ENCODE peak calls at places on chromosomes 2 and 18, in four cellular contexts. S is transverse colon, M is prostate gland, I is spleen. V is an unnamed sample.

GRCh38 chr2:134917958-134918517 is 584 bp upstream of the CCNT2 start:
- DNase-seq in S (no peak), M (peak), I (peak), V (no peak)

GRCh38 chr18:66874812-66875474 is 271.1 kb upstream of the CDH19 start:
- DNase-seq in I (no peak), S (no peak), M (no peak), V (no peak)

GRCh38 chr2:111246620-111247061 is 125.9 kb downstream of the BCL2L11 start:
- DNase-seq in I (no peak), M (no peak), S (no peak), V (no peak)

GRCh38 chr2:63581266-63581961 is 6.9 kb downstream of the WDPCP start:
- DNase-seq in S (no peak), I (no peak), M (no peak), V (no peak)

GRCh38 chr2:217412299-217412698 is 552.4 kb upstream of the TNP1 start:
- DNase-seq in M (no peak), I (no peak), S (no peak), V (no peak)

GRCh38 chr2:208112969-208113368 is 11.4 kb downstream of the CRYGD start:
- DNase-seq in M (no peak), S (no peak), I (no peak), V (no peak)

GRCh38 chr2:235028646-235029045 is 76.8 kb downstream of the SH3BP4 start:
- DNase-seq in I (no peak), M (no peak), S (no peak), V (no peak)

GRCh38 chr2:23545391-23545790 is 160.4 kb downstream of the KLHL29 start:
- DNase-seq in I (no peak), S (no peak), M (no peak), V (no peak)

DNA sequence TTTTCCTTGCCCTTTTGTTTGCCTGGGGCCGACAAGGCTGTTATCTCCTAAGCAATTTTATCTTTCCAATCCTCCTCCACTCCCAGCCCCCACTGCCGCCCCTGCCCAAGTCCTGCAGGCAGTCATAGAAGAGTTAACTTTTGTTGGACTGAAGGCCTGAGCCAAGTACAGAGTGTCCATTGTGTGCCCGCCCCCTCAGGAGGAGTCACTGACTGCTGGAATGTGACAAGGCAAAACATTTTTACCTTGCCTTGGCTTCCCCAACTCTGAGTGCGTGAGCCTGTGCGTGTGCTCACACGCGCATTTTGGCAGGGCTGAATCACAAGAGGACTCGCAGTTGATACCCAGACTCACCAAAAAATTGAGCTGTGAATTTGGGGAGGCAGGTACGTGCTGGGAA is 16.2 kb downstream of the SETBP1 start:
- DNase-seq in S (peak), M (peak), I (no peak), V (no peak)
- TF ChIP-seq POLR2A in S (no peak), M (peak), I (no peak), V (no peak)

GRCh38 chr2:215716971-215717370 is 281.1 kb upstream of the FN1 start:
- DNase-seq in I (no peak), M (no peak), S (no peak), V (no peak)

GRCh38 chr2:215712850-215713230 is 277.0 kb upstream of the FN1 start:
- DNase-seq in S (no peak), I (no peak), M (no peak), V (no peak)

GRCh38 chr2:215711484-215712034 is 275.7 kb upstream of the FN1 start:
- DNase-seq in S (no peak), M (no peak), I (no peak), V (no peak)

GRCh38 chr2:215713393-215713792 is 277.5 kb upstream of the FN1 start:
- DNase-seq in S (no peak), M (no peak), I (no peak), V (no peak)

GRCh38 chr2:215712219-215712849 is 276.5 kb upstream of the FN1 start:
- DNase-seq in M (no peak), I (no peak), S (no peak), V (no peak)
- TF ChIP-seq POLR2AphosphoS5 in M (no peak), I (no peak), S (no peak), V (no peak)

DNA sequence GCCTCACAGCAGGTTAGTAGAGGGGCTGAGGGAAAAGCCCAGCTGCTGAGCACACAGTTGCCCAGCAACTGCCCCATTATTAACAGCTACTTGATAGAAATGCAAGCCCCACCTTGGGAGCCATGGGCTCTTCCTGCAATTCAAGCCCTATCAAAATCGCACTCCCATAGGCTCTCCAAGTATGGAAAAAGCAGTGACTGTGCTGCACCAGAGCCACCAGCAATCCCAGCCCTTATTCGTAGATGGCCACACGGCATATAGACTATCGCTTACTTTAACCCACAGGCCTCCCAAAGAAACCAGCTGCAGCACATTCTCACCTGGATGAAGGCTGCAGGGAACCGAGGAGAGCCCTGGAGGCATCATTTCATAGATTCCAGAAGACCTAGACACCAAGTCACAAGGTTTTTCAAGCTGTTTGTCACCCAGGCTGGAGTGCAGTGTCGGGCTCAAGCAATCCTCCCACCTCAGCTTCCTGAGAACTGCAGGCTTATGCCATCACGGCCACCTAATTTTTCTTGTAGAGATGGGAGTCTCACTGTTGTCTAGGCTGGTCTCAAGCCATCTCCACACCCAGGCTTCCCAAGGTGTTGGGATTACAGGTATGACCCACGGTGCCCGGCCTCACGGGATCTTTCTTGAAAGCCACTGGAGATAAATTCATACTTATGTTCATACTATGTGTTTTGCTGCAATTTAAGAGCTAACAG is 11.3 kb downstream of the NCL start:
- DNase-seq in I (peak), S (no peak), M (no peak), V (no peak)
- TF ChIP-seq POLR2A in I (no peak), S (peak), M (no peak), V (peak)

GRCh38 chr2:206159346-206160123 is at the start of the genes EEF1B2 and NDUFS1:
- DNase-seq in S (peak), M (peak), I (peak), V (peak)

GRCh38 chr2:206160807-206161179 is 1.1 kb downstream of the EEF1B2 start:
- DNase-seq in S (no peak), M (no peak), I (no peak), V (no peak)

GRCh38 chr2:206164261-206164862 is 4.7 kb downstream of the EEF1B2 start:
- DNase-seq in I (no peak), M (no peak), S (peak), V (no peak)

GRCh38 chr2:206160124-206160806 is 570 bp downstream of the EEF1B2 start:
- DNase-seq in S (peak), I (peak), M (no peak), V (peak)

DNA sequence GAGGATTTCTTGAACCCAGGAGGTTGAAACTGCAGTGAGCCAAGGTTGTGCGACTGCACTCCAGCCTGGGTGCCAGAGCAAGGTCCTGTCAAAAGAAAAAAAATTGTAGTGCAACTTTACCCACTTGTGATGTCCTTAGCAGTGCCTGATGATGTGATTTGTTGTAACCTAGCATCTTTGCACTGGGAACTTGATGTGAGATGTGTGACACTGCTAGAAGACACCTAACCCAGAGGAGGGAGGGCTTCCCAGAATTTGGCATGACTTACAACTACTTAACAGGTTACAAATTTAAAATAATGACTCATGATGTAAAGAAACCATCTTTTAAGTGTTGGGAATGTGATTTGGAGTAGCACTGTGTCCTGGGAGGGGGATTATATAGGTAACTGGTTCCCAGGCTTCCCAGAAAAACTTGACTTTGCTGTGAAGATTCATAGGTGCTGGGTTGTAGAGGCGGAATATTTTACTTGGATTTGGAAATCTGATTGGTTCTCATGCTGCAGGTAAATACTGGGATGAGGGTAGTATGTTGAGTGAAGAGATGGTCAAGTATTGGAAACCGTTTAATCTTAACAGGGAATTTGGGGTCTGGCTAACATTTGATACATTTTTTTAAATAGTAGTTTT is 3.7 kb downstream of the EEF1B2 start:
- DNase-seq in M (no peak), I (no peak), S (no peak), V (no peak)
- TF ChIP-seq POLR2AphosphoS5 in M (no peak), I (no peak), S (no peak), V (peak)

DNA sequence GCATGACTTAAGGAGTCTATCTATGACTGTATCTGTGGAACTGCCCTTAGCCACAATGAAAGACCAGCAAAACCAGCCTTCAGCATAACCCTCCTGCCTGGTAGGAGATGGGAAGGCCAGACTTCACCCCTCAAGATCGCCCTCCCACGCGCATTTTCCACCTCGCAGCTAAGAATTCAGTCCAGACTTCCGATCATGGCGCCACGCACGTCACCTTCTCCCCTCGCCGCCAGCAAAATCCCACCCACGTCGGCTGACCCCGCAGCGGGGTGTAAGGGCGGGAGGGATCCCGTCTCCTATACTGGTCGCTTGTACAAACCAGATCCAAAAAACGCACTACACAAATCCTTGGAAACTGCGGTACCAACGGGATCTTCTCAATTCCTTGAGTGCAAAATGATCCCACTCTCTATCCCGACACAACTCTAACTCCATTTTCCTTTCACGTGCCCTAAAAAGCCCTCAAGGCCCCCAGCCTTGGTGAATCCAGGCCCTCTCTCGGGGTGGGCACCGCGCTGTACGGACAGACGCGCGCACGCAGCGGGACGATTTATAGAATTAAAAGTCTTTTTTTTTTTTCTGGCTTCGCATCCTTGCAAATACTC is 1.0 kb upstream of the BMPR2 start:
- DNase-seq in M (peak), S (peak), I (peak), V (peak)
- TF ChIP-seq POLR2A in M (peak), S (no peak), I (no peak), V (no peak)

V was measured in GM12892.